ENCODE peak calls at places on chromosomes 11 and 22, in eight cellular contexts. S, K, L, H, Z, T, C and E are unnamed samples.

GRCh38 chr11:113119074-113119473 is 157.9 kb downstream of the NCAM1 start:
- DNase-seq in K (no peak), C (no peak), Z (no peak), L (no peak), H (no peak), S (no peak), T (no peak), E (no peak)

GRCh38 chr11:67674442-67674871 is at the start of gene ALDH3B2:
- DNase-seq in C (no peak), Z (no peak), H (no peak), L (peak), K (no peak), T (no peak), S (no peak), E (no peak)

GRCh38 chr11:38952698-38953097 is 2354.7 kb upstream of the RAG2 start:
- DNase-seq in L (peak), C (no peak), K (no peak), S (no peak), Z (no peak), H (no peak), T (no peak), E (no peak)

GRCh38 chr22:35631597-35631996 is 14.5 kb upstream of the MB start:
- DNase-seq in Z (no peak), C (no peak), S (no peak), K (peak), H (peak), L (peak), T (peak), E (peak)

GRCh38 chr11:120212259-120212888 is 1.5 kb downstream of the OAF start:
- DNase-seq in Z (no peak), S (no peak), T (no peak), C (no peak), H (no peak), K (no peak), L (peak), E (no peak)

GRCh38 chr11:130076774-130077481 is 7.2 kb downstream of the APLP2 start:
- DNase-seq in K (no peak), H (no peak), L (no peak), Z (no peak), S (no peak), T (no peak), C (no peak), E (no peak)

GRCh38 chr11:122995526-122995925 is 13.9 kb upstream of the BSX start:
- DNase-seq in C (no peak), Z (no peak), S (no peak), L (no peak), H (no peak), K (no peak), T (no peak), E (no peak)

GRCh38 chr11:74636633-74637184 is 44.3 kb downstream of the POLD3 start:
- DNase-seq in H (no peak), S (no peak), K (no peak), C (no peak), L (peak), Z (peak), T (no peak), E (peak)

GRCh38 chr22:24144471-24145115 is 36.7 kb upstream of the SUSD2 start:
- DNase-seq in T (no peak), K (no peak), S (no peak), C (no peak), L (no peak), Z (no peak), H (no peak), E (no peak)

GRCh38 chr22:29044657-29045176 is 16.9 kb downstream of the C22orf31 start:
- DNase-seq in S (no peak), T (no peak), K (no peak), Z (peak), H (no peak), C (no peak), L (peak), E (peak)

GRCh38 chr11:110430267-110431211 is 791 bp downstream of the FDX1 start:
- DNase-seq in Z (no peak), L (peak), T (no peak), H (peak), S (no peak), C (peak), K (peak), E (peak)

GRCh38 chr11:113249491-113249763 is 65.0 kb upstream of the TTC12 start:
- DNase-seq in H (no peak), C (no peak), L (no peak), T (no peak), Z (no peak), K (no peak), S (no peak), E (peak)

GRCh38 chr11:112881461-112881860 is 79.8 kb upstream of the NCAM1 start:
- DNase-seq in C (no peak), H (no peak), L (peak), K (peak), Z (no peak), S (no peak), T (peak), E (no peak)

GRCh38 chr11:28697920-28698827 is 590.0 kb downstream of the METTL15 start:
- DNase-seq in T (peak), Z (no peak), C (no peak), S (no peak), K (peak), H (peak), L (peak), E (peak)

GRCh38 chr22:48250286-48250895 is 1487.9 kb downstream of the TBC1D22A start:
- DNase-seq in T (no peak), H (no peak), C (no peak), S (no peak), Z (no peak), L (no peak), K (no peak), E (no peak)

GRCh38 chr11:69004411-69005182 is 8.4 kb downstream of the MRGPRF start:
- DNase-seq in S (no peak), Z (no peak), L (no peak), K (peak), C (peak), T (no peak), H (no peak), E (no peak)

DNA sequence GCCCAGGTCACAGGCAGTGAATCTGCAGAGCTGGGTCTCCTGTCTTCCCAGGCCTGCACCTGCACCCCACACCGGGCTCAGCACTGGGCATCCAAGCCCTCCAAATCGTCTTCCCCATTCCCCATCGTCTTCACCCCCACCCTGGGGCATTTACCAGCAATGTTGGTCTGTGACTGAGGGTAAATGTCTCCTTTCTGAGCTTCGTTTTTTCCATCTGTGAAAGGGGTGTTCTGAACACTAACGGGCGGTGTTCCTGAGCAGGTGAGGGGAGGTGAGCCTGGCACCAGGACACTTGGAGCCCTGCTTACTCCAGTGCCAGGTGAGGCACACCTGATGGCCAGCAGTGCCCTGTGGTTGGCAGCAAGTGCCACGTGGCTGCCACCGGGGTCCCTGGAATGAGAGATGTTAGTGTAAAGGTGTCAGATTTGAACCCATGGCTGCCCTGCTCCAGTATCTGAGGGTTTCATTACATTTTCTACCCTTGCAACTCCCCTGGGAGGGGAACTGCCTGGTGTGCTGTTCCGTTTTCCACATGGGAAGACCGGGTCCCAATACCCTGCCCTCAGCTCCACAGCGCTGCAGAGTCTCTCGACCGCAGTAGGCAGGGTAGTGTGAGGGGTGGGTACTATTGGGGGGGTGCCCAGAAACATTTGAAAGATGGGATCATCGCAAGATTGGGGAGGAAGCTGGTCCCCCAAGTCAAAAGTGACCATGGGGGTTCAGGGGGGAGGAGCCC is 1.9 kb downstream of the CDC42EP1 start:
- DNase-seq in Z (no peak), C (no peak), S (no peak), K (no peak), H (no peak), T (no peak), L (no peak), E (no peak)
- TF ChIP-seq CTCF in Z (peak), C (no peak), S (peak), K (no peak), H (peak), T (no peak), L (no peak), E (no peak)

GRCh38 chr11:127490896-127491295 is 490.3 kb upstream of the KIRREL3 start:
- DNase-seq in Z (no peak), L (no peak), S (no peak), T (no peak), H (no peak), C (no peak), K (no peak), E (no peak)

GRCh38 chr11:127492025-127492424 is 491.5 kb upstream of the KIRREL3 start:
- DNase-seq in C (no peak), T (no peak), H (no peak), K (no peak), S (no peak), Z (no peak), L (no peak), E (no peak)

GRCh38 chr11:127496165-127496564 is 495.6 kb upstream of the KIRREL3 start:
- DNase-seq in K (no peak), H (no peak), S (no peak), C (no peak), T (no peak), L (no peak), Z (no peak), E (no peak)

GRCh38 chr11:127491589-127491988 is 491.0 kb upstream of the KIRREL3 start:
- DNase-seq in S (no peak), H (no peak), T (no peak), Z (no peak), K (no peak), L (no peak), C (no peak), E (no peak)

GRCh38 chr11:127493330-127493729 is 492.8 kb upstream of the KIRREL3 start:
- DNase-seq in L (peak), H (peak), Z (peak), C (no peak), S (no peak), K (no peak), T (no peak), E (no peak)
- TF ChIP-seq CTCF in L (peak), H (peak), Z (peak), C (no peak), S (no peak), K (no peak), T (peak), E (peak)

GRCh38 chr11:64400096-64400495 is 41.1 kb downstream of the RPS6KA4 start:
- DNase-seq in Z (no peak), C (no peak), K (no peak), L (peak), H (no peak), T (no peak), S (no peak), E (peak)

GRCh38 chr11:64396079-64396591 is 37.2 kb downstream of the RPS6KA4 start:
- DNase-seq in C (no peak), Z (no peak), S (no peak), H (no peak), T (peak), L (no peak), K (no peak), E (no peak)

GRCh38 chr11:64390558-64390957 is 31.6 kb downstream of the RPS6KA4 start:
- DNase-seq in Z (no peak), K (no peak), L (no peak), C (no peak), H (no peak), S (no peak), T (no peak), E (no peak)

GRCh38 chr11:64391839-64392238 is 32.9 kb downstream of the RPS6KA4 start:
- DNase-seq in T (no peak), S (no peak), Z (no peak), H (no peak), K (no peak), C (no peak), L (no peak), E (no peak)

DNA sequence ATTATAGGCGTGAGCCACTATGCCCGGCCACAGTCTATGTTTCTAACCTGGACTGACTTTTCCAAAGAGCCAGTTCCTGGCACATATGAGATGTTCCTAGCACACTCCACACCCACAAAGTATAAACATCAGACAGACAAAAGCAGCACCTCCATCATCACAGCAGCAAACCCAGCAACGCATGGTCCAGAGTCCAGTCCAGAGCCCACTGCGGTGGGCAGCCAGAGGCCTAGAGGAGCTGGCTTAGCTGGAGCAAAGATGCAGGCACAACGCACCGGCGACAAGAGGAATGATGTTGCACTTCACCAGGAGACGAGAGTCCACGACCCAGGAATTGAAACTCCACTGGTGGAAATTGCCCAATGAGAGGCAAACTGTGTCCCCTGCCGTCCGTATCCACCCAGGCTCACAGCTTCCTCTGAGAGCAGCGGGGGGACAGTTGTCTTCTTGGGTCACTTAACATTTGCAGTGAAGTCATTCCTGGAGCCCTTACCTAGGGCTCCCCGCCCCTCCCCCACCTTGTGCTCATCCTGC is 36.6 kb downstream of the RPS6KA4 start:
- DNase-seq in H (no peak), K (no peak), T (no peak), C (no peak), S (no peak), L (no peak), Z (no peak), E (no peak)
- TF ChIP-seq CTCF in H (no peak), K (no peak), T (no peak), C (no peak), S (no peak), L (no peak), Z (no peak), E (no peak)

GRCh38 chr11:33900159-33900855 is 8.4 kb upstream of the LMO2 start:
- DNase-seq in K (no peak), T (no peak), S (no peak), C (no peak), H (no peak), Z (no peak), L (no peak), E (no peak)

GRCh38 chr11:33895752-33896137 is 3.9 kb upstream of the LMO2 start:
- DNase-seq in L (peak), T (no peak), Z (no peak), H (no peak), K (no peak), S (no peak), C (no peak), E (no peak)

GRCh38 chr11:33899383-33900037 is 7.6 kb upstream of the LMO2 start:
- DNase-seq in H (no peak), S (no peak), C (peak), K (peak), L (peak), Z (peak), T (no peak), E (peak)

GRCh38 chr11:33898957-33899356 is 7.1 kb upstream of the LMO2 start:
- DNase-seq in H (no peak), T (no peak), S (no peak), K (no peak), C (no peak), L (no peak), Z (no peak), E (no peak)

GRCh38 chr11:33897761-33898403 is 6.0 kb upstream of the LMO2 start:
- DNase-seq in L (peak), T (no peak), K (no peak), S (no peak), H (no peak), Z (no peak), C (no peak), E (no peak)
- TF ChIP-seq CTCF in L (no peak), T (no peak), K (no peak), S (no peak), H (no peak), Z (no peak), C (no peak), E (no peak)

DNA sequence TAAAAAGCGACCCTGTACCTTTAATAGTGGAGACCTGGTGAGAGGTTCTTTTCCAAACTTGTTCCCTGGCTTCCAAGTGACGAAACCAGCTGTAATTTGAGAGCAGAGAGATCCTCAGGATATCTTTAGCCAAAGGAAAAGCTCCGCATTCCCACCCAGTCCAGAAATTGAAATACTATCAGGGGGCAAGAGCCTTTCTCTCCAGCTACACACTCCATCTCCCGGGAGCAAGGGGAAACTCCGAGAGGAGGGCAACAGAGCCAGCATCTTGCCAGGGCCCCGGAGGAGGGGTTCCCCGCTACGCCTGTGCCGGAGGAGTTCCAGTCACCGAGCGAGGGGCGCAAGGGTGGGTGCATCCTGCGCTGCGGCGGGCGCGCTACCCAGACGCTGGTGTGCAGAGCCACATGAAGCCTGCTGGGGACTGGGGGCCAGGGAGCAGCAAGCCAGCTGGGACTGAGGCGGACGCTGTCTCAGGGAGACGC is at the start of gene FIBIN:
- DNase-seq in K (no peak), S (no peak), T (peak), L (peak), H (no peak), Z (peak), C (peak), E (peak)
- TF ChIP-seq CTCF in K (no peak), S (no peak), T (no peak), L (no peak), H (no peak), Z (no peak), C (no peak), E (no peak)